ENCODE peak calls at places on chromosomes 1 and 21, in four cellular contexts. F, J, W and V are unnamed samples. For H4K20me1, the result is how much of the 10 kb centered on the place peaks cover.

GRCh38 chr1:247332215-247332900 is 691 bp upstream of the ZNF496 start:
- DNase-seq in F (peak), J (peak), W (peak), V (peak)

GRCh38 chr1:91790296-91790851 is 95.6 kb downstream of the TGFBR3 start:
- DNase-seq in J (no peak), F (no peak), W (no peak), V (no peak)

GRCh38 chr1:199246716-199247115 is 607.9 kb downstream of the PTPRC start:
- DNase-seq in W (no peak), J (no peak), F (no peak), V (no peak)

GRCh38 chr21:45355573-45355972 is 49.4 kb upstream of the COL18A1 start:
- DNase-seq in J (no peak), W (no peak), F (no peak), V (no peak)

GRCh38 chr1:80392529-80392928 is 1386.0 kb upstream of the ADGRL4 start:
- DNase-seq in W (no peak), F (no peak), J (no peak), V (no peak)

GRCh38 chr1:91924146-91924545 is 25.1 kb upstream of the BRDT start:
- DNase-seq in W (peak), J (no peak), F (peak), V (no peak)

GRCh38 chr1:9596419-9597123 is 7.9 kb downstream of the TMEM201 start:
- DNase-seq in W (peak), J (no peak), F (no peak), V (no peak)

GRCh38 chr1:26838474-26839338 is 12.2 kb downstream of the ZDHHC18 start:
- DNase-seq in F (no peak), W (no peak), J (no peak), V (no peak)

GRCh38 chr1:113283914-113284313 is 106.4 kb upstream of the MAGI3 start:
- DNase-seq in F (peak), J (no peak), W (no peak), V (no peak)

GRCh38 chr21:38358666-38359065 is 101.9 kb downstream of the KCNJ15 start:
- DNase-seq in W (no peak), F (no peak), J (no peak), V (no peak)

GRCh38 chr1:9448132-9449105 is 90.8 kb upstream of the SLC25A33 start:
- DNase-seq in W (no peak), F (peak), J (no peak), V (no peak)

GRCh38 chr1:186236921-186237320 is 138.1 kb downstream of the TPR start:
- DNase-seq in J (no peak), W (peak), F (peak), V (no peak)

GRCh38 chr1:51133045-51133444 is 31.0 kb downstream of the C1orf185 start:
- DNase-seq in W (no peak), F (no peak), J (no peak), V (no peak)

GRCh38 chr1:110341146-110341871 is 2.1 kb downstream of the RBM15 start:
- DNase-seq in F (no peak), W (no peak), J (no peak), V (no peak)

GRCh38 chr1:15308135-15308534 is 61.1 kb downstream of the FHAD1 start:
- DNase-seq in W (no peak), F (no peak), J (no peak), V (no peak)

GRCh38 chr1:32701951-32702598 is 495 bp downstream of the SYNC start:
- DNase-seq in J (peak), F (peak), W (peak), V (peak)

GRCh38 chr1:111190931-111191451 is 9.5 kb downstream of the DENND2D start:
- DNase-seq in W (peak), F (peak), J (no peak), V (no peak)

GRCh38 chr1:183896466-183897026 is 91.6 kb downstream of the RGL1 start:
- DNase-seq in J (no peak), W (no peak), F (peak), V (no peak)

GRCh38 chr1:194331758-194332157 is 1145.3 kb upstream of the B3GALT2 start:
- DNase-seq in J (no peak), F (peak), W (no peak), V (no peak)

GRCh38 chr21:23968722-23969647 is 1638.3 kb downstream of the MRPL39 start:
- DNase-seq in J (peak), F (peak), W (peak), V (peak)

GRCh38 chr1:36035154-36035553 is 48.7 kb upstream of the TEKT2 start:
- DNase-seq in F (no peak), W (no peak), J (no peak), V (no peak)

GRCh38 chr1:189424746-189425331 is 1052.8 kb downstream of the BRINP3 start:
- DNase-seq in W (no peak), J (no peak), F (peak), V (peak)

GRCh38 chr1:163174524-163175437 is 27.9 kb downstream of the RGS5 start:
- DNase-seq in F (peak), J (peak), W (peak), V (peak)

GRCh38 chr1:153958961-153959260 is 499 bp upstream of the CRTC2 start:
- DNase-seq in W (no peak), F (no peak), J (no peak), V (no peak)

GRCh38 chr1:153959454-153959853 is 1.0 kb upstream of the CRTC2 start:
- DNase-seq in W (no peak), J (peak), F (no peak), V (no peak)

GRCh38 chr1:153957744-153958110 is 685 bp downstream of the CRTC2 start:
- DNase-seq in F (peak), W (no peak), J (peak), V (no peak)

GRCh38 chr1:153958111-153958960 is at the start of gene CRTC2:
- DNase-seq in W (peak), F (peak), J (peak), V (peak)

GRCh38 chr1:153956997-153957715 is 1.3 kb downstream of the CRTC2 start:
- DNase-seq in F (no peak), W (peak), J (no peak), V (no peak)
- H4K20me1 ChIP-seq in F (under half), W (under half), J (under half), V (half or more)

GRCh38 chr1:223815865-223816264 is 29.9 kb downstream of the TP53BP2 start:
- DNase-seq in J (no peak), F (peak), W (peak), V (no peak)
- H3K27ac ChIP-seq in J (no peak), F (no peak), W (no peak), V (no peak)

DNA sequence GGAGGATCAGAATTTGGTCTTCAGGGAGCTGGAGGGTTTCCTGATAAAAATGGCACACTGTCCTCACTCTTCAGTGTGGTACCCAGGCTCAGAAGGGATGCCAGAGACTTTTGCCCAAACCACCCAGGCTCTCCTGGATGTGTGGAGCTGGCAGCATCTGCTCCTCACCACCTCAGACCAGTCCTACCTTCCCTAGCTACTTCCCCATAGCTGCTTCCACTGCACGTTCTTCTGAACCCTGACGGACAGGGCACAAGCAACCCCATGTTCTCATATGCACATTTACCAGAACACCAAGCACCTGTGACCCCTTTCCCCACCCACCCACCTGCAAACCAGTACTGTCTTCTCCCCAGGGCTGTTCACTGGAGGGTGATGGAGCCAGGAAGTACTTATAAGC is 4.7 kb downstream of the ADAR start:
- DNase-seq in F (no peak), J (no peak), W (no peak), V (no peak)
- H4K20me1 ChIP-seq in F (under half), J (half or more), W (under half), V (half or more)

DNA sequence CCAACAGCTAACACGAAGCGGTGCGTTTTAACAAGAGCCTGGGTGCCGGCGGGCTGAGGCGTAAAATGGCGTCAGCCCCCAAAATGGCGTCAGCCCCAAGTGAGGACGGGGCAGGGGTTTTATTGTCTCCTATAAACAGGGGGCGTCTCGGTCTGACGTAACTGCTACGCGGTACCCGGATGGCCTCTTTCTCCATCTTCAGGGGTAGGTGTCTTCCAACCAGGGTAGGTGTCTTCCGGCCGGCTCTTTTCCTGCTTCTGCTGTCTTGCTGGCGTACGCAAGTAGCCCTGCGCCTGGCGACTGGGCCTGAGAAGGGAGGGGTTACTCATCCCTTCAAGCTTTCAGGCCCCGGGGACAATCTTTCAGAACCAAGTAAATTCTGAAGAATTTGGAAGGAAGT is 45.3 kb downstream of the LGR6 start:
- DNase-seq in F (no peak), J (no peak), W (no peak), V (no peak)
- H3K27ac ChIP-seq in F (no peak), J (no peak), W (no peak), V (no peak)

GRCh38 chr1:31120783-31121180 is 55.3 kb upstream of the PUM1 start:
- DNase-seq in W (no peak), F (no peak), J (no peak), V (no peak)

GRCh38 chr1:31110846-31111245 is 45.3 kb upstream of the PUM1 start:
- DNase-seq in J (no peak), W (no peak), F (no peak), V (no peak)

GRCh38 chr1:31112223-31112622 is 46.7 kb upstream of the PUM1 start:
- DNase-seq in W (no peak), F (no peak), J (no peak), V (no peak)

GRCh38 chr1:31111290-31111951 is 45.9 kb upstream of the PUM1 start:
- DNase-seq in W (peak), F (peak), J (peak), V (peak)

DNA sequence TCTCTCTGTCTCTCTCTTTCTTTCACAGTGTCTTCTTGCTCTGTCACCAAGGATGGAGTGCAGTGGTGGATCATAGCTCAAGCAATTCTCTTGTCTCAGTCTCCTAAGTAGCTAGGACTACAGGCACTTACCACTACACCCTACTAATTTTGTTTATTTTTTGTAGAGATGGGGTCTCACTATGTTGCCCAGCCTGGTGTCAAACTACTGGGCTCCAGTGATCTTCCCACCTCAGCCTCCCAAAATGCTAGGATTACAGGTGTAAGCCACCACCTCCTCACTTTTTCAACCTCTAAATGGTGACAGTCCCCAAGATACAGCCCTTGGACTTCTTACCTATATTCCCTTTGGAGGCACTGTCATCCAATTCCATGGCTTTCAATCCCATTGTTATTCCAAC is 50.5 kb upstream of the PUM1 start:
- DNase-seq in F (no peak), J (no peak), W (no peak), V (no peak)
- H4K20me1 ChIP-seq in F (under half), J (under half), W (under half), V (under half)

GRCh38 chr1:2812939-2813653 is 11.6 kb upstream of the TTC34 start:
- DNase-seq in F (no peak), W (no peak), J (no peak), V (no peak)
- H3K27ac ChIP-seq in F (no peak), W (no peak), J (no peak), V (no peak)

GRCh38 chr1:179876289-179876715 is 1.3 kb downstream of the TOR1AIP2 start:
- DNase-seq in F (peak), J (no peak), W (peak), V (no peak)
- H4K20me1 ChIP-seq in F (under half), J (under half), W (under half), V (under half)

GRCh38 chr1:8139383-8139782 is 113.3 kb upstream of the ERRFI1 start:
- DNase-seq in W (no peak), F (no peak), J (no peak), V (no peak)

GRCh38 chr1:8137406-8138244 is 111.5 kb upstream of the ERRFI1 start:
- DNase-seq in W (peak), J (no peak), F (peak), V (peak)

GRCh38 chr1:8139941-8140340 is 113.8 kb upstream of the ERRFI1 start:
- DNase-seq in F (no peak), W (no peak), J (no peak), V (no peak)

GRCh38 chr1:8136766-8137165 is 110.7 kb upstream of the ERRFI1 start:
- DNase-seq in F (no peak), W (no peak), J (no peak), V (no peak)

DNA sequence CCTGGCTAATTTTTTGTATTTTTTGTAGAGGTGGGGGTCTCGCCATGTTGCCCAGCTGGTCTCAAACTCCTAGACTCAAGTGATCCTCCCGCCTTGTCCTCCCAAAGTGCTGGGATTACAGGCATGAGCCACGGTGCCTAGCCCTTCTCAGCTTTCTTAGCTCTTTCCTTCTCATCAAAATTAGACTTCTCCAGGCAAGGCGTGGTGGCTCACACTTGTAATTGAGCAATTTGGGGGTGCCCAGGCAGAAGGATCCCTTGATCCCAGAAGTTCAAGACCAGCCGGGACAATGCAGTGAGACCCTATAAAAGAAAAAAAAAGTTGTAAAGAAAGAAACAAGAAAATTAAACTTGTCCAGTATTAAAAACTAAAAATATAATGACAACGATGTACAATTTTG is 112.6 kb upstream of the ERRFI1 start:
- DNase-seq in J (no peak), W (no peak), F (no peak), V (no peak)
- H3K27ac ChIP-seq in J (no peak), W (no peak), F (no peak), V (no peak)